ENCODE peak calls at places on chromosomes 5 and 9, in nine cellular contexts. One of them, this sample, is unnamed. For H3K4me1, the result is how much of the 10 kb centered on the place peaks cover.

GRCh38 chr5:34534237-34535108 is 121.7 kb upstream of the RAI14 start:
- DNase-seq in aorta: no peak
- DNase-seq in hepatocyte: peak
- DNase-seq in transverse colon: no peak
- DNase-seq in naive thymus-derived CD4-positive, alpha-beta T cell: no peak
- DNase-seq in ovary: no peak
- DNase-seq in PC-3: peak
- DNase-seq in mesendoderm: no peak
- DNase-seq in OCI-LY7: no peak
- DNase-seq in this sample: no peak

GRCh38 chr9:131410051-131410491 is 16.2 kb downstream of the PRRC2B start:
- DNase-seq in aorta: peak
- DNase-seq in hepatocyte: no peak
- DNase-seq in transverse colon: no peak
- DNase-seq in naive thymus-derived CD4-positive, alpha-beta T cell: no peak
- DNase-seq in ovary: no peak
- DNase-seq in PC-3: no peak
- DNase-seq in mesendoderm: no peak
- DNase-seq in OCI-LY7: no peak
- DNase-seq in this sample: no peak

GRCh38 chr5:124755565-124755964 is 9.1 kb upstream of the ZNF608 start:
- DNase-seq in aorta: no peak
- DNase-seq in hepatocyte: no peak
- DNase-seq in transverse colon: no peak
- DNase-seq in naive thymus-derived CD4-positive, alpha-beta T cell: no peak
- DNase-seq in ovary: no peak
- DNase-seq in PC-3: no peak
- DNase-seq in mesendoderm: peak
- DNase-seq in OCI-LY7: peak
- DNase-seq in this sample: no peak

GRCh38 chr5:151345808-151346478 is 1.4 kb downstream of the SLC36A2 start:
- DNase-seq in aorta: no peak
- DNase-seq in hepatocyte: no peak
- DNase-seq in transverse colon: no peak
- DNase-seq in naive thymus-derived CD4-positive, alpha-beta T cell: no peak
- DNase-seq in ovary: no peak
- DNase-seq in PC-3: peak
- DNase-seq in mesendoderm: no peak
- DNase-seq in OCI-LY7: no peak
- DNase-seq in this sample: no peak

GRCh38 chr5:172768573-172769323 is 2.2 kb downstream of the DUSP1 start:
- DNase-seq in aorta: peak
- DNase-seq in hepatocyte: peak
- DNase-seq in transverse colon: peak
- DNase-seq in naive thymus-derived CD4-positive, alpha-beta T cell: peak
- DNase-seq in ovary: peak
- DNase-seq in PC-3: no peak
- DNase-seq in mesendoderm: peak
- DNase-seq in OCI-LY7: no peak
- DNase-seq in this sample: peak

GRCh38 chr5:43313854-43314457 is 744 bp upstream of the HMGCS1 start:
- DNase-seq in aorta: no peak
- DNase-seq in hepatocyte: peak
- DNase-seq in transverse colon: no peak
- DNase-seq in naive thymus-derived CD4-positive, alpha-beta T cell: no peak
- DNase-seq in ovary: no peak
- DNase-seq in PC-3: no peak
- DNase-seq in mesendoderm: no peak
- DNase-seq in OCI-LY7: no peak
- DNase-seq in this sample: peak

GRCh38 chr9:97900103-97900737 is 22.1 kb downstream of the TRMO start:
- DNase-seq in aorta: no peak
- DNase-seq in hepatocyte: no peak
- DNase-seq in transverse colon: no peak
- DNase-seq in naive thymus-derived CD4-positive, alpha-beta T cell: no peak
- DNase-seq in ovary: no peak
- DNase-seq in PC-3: peak
- DNase-seq in mesendoderm: no peak
- DNase-seq in OCI-LY7: no peak
- DNase-seq in this sample: no peak

GRCh38 chr5:179820483-179821297 is at the start of gene SQSTM1:
- DNase-seq in aorta: peak
- DNase-seq in hepatocyte: peak
- DNase-seq in transverse colon: peak
- DNase-seq in naive thymus-derived CD4-positive, alpha-beta T cell: peak
- DNase-seq in ovary: peak
- DNase-seq in PC-3: peak
- DNase-seq in mesendoderm: peak
- DNase-seq in OCI-LY7: peak
- DNase-seq in this sample: peak

GRCh38 chr9:129317179-129318011 is 139.3 kb upstream of the IER5L start:
- DNase-seq in aorta: peak
- DNase-seq in hepatocyte: peak
- DNase-seq in transverse colon: no peak
- DNase-seq in naive thymus-derived CD4-positive, alpha-beta T cell: no peak
- DNase-seq in ovary: peak
- DNase-seq in PC-3: peak
- DNase-seq in mesendoderm: peak
- DNase-seq in OCI-LY7: peak
- DNase-seq in this sample: peak

GRCh38 chr5:152689275-152689711 is 284.2 kb upstream of the NMUR2 start:
- DNase-seq in aorta: no peak
- DNase-seq in hepatocyte: no peak
- DNase-seq in transverse colon: no peak
- DNase-seq in naive thymus-derived CD4-positive, alpha-beta T cell: no peak
- DNase-seq in ovary: no peak
- DNase-seq in PC-3: no peak
- DNase-seq in mesendoderm: no peak
- DNase-seq in OCI-LY7: no peak
- DNase-seq in this sample: peak

GRCh38 chr9:100595391-100596199 is 17.7 kb downstream of the CAVIN4 start:
- DNase-seq in aorta: no peak
- DNase-seq in hepatocyte: peak
- DNase-seq in transverse colon: no peak
- DNase-seq in naive thymus-derived CD4-positive, alpha-beta T cell: peak
- DNase-seq in ovary: no peak
- DNase-seq in PC-3: peak
- DNase-seq in mesendoderm: peak
- DNase-seq in OCI-LY7: peak
- DNase-seq in this sample: peak

GRCh38 chr9:88814521-88815101 is 176.7 kb upstream of the S1PR3 start:
- DNase-seq in aorta: peak
- DNase-seq in hepatocyte: peak
- DNase-seq in transverse colon: no peak
- DNase-seq in naive thymus-derived CD4-positive, alpha-beta T cell: no peak
- DNase-seq in ovary: no peak
- DNase-seq in PC-3: no peak
- DNase-seq in mesendoderm: no peak
- DNase-seq in OCI-LY7: no peak
- DNase-seq in this sample: no peak

GRCh38 chr5:144352732-144353317 is 182.2 kb downstream of the KCTD16 start:
- DNase-seq in aorta: no peak
- DNase-seq in hepatocyte: no peak
- DNase-seq in transverse colon: no peak
- DNase-seq in naive thymus-derived CD4-positive, alpha-beta T cell: no peak
- DNase-seq in ovary: no peak
- DNase-seq in PC-3: no peak
- DNase-seq in mesendoderm: no peak
- DNase-seq in OCI-LY7: no peak
- DNase-seq in this sample: no peak

GRCh38 chr5:73901455-73901854 is 275.5 kb downstream of the ARHGEF28 start:
- DNase-seq in aorta: no peak
- DNase-seq in hepatocyte: no peak
- DNase-seq in transverse colon: peak
- DNase-seq in naive thymus-derived CD4-positive, alpha-beta T cell: no peak
- DNase-seq in ovary: no peak
- DNase-seq in PC-3: no peak
- DNase-seq in mesendoderm: peak
- DNase-seq in OCI-LY7: peak
- DNase-seq in this sample: peak

GRCh38 chr5:34914671-34915138 is 599 bp downstream of the RAD1 start:
- DNase-seq in aorta: peak
- DNase-seq in hepatocyte: peak
- DNase-seq in transverse colon: peak
- DNase-seq in naive thymus-derived CD4-positive, alpha-beta T cell: peak
- DNase-seq in ovary: peak
- DNase-seq in PC-3: peak
- DNase-seq in mesendoderm: no peak
- DNase-seq in OCI-LY7: peak
- DNase-seq in this sample: no peak

GRCh38 chr5:79962580-79963222 is 28.4 kb downstream of the MTX3 start:
- DNase-seq in aorta: no peak
- DNase-seq in hepatocyte: no peak
- DNase-seq in transverse colon: no peak
- DNase-seq in naive thymus-derived CD4-positive, alpha-beta T cell: no peak
- DNase-seq in ovary: no peak
- DNase-seq in PC-3: peak
- DNase-seq in mesendoderm: peak
- DNase-seq in OCI-LY7: no peak
- DNase-seq in this sample: no peak

GRCh38 chr5:51632794-51633193 is 249.5 kb downstream of the ISL1 start:
- DNase-seq in aorta: no peak
- DNase-seq in hepatocyte: peak
- DNase-seq in transverse colon: no peak
- DNase-seq in naive thymus-derived CD4-positive, alpha-beta T cell: no peak
- DNase-seq in ovary: no peak
- DNase-seq in PC-3: peak
- DNase-seq in mesendoderm: no peak
- DNase-seq in OCI-LY7: no peak
- DNase-seq in this sample: no peak

GRCh38 chr5:150075806-150076205 is 10.5 kb downstream of the CSF1R start:
- DNase-seq in aorta: no peak
- DNase-seq in hepatocyte: no peak
- DNase-seq in transverse colon: no peak
- DNase-seq in naive thymus-derived CD4-positive, alpha-beta T cell: no peak
- DNase-seq in ovary: no peak
- DNase-seq in PC-3: no peak
- DNase-seq in mesendoderm: peak
- DNase-seq in OCI-LY7: peak
- DNase-seq in this sample: peak

GRCh38 chr5:134503088-134503936 is 22.2 kb upstream of the JADE2 start:
- DNase-seq in aorta: peak
- DNase-seq in hepatocyte: peak
- DNase-seq in transverse colon: peak
- DNase-seq in naive thymus-derived CD4-positive, alpha-beta T cell: peak
- DNase-seq in ovary: peak
- DNase-seq in PC-3: peak
- DNase-seq in mesendoderm: peak
- DNase-seq in OCI-LY7: no peak
- DNase-seq in this sample: peak

GRCh38 chr5:35863159-35863558 is 6.5 kb downstream of the IL7R start:
- DNase-seq in aorta: no peak
- DNase-seq in hepatocyte: no peak
- DNase-seq in transverse colon: no peak
- DNase-seq in naive thymus-derived CD4-positive, alpha-beta T cell: no peak
- DNase-seq in ovary: no peak
- DNase-seq in PC-3: peak
- DNase-seq in mesendoderm: no peak
- DNase-seq in OCI-LY7: peak
- DNase-seq in this sample: no peak

GRCh38 chr5:132474131-132474723 is 16.3 kb downstream of the IRF1 start:
- DNase-seq in aorta: no peak
- DNase-seq in hepatocyte: no peak
- DNase-seq in transverse colon: peak
- DNase-seq in naive thymus-derived CD4-positive, alpha-beta T cell: no peak
- DNase-seq in ovary: no peak
- DNase-seq in PC-3: no peak
- DNase-seq in mesendoderm: peak
- DNase-seq in OCI-LY7: no peak
- DNase-seq in this sample: no peak

GRCh38 chr9:97714435-97714834 is 17.3 kb upstream of the XPA start:
- DNase-seq in aorta: no peak
- DNase-seq in hepatocyte: peak
- DNase-seq in transverse colon: no peak
- DNase-seq in naive thymus-derived CD4-positive, alpha-beta T cell: no peak
- DNase-seq in ovary: no peak
- DNase-seq in PC-3: peak
- DNase-seq in mesendoderm: no peak
- DNase-seq in OCI-LY7: no peak
- DNase-seq in this sample: no peak

DNA sequence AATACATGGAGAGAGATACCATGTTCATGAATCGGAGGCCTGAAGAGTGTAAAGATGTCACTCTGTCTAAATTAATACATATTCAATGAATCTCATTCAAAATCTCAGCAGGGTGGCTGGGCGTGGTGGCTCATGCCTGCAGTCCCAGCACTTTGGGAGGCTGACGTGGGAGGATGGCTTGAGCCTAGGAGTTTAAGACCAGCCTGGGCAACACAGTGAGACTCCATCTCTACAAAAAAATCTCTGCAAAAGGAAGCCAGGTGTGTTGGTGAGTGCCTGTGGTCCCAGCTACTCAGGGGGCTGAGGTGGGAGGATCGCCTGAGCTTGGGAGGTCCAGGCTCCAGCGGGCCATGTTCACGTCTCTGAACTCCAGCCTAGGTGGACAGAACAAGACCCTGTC is 49.7 kb downstream of the COL23A1 start:
- DNase-seq in aorta: no peak
- DNase-seq in hepatocyte: no peak
- DNase-seq in transverse colon: no peak
- DNase-seq in naive thymus-derived CD4-positive, alpha-beta T cell: no peak
- DNase-seq in ovary: no peak
- DNase-seq in PC-3: no peak
- DNase-seq in mesendoderm: no peak
- DNase-seq in OCI-LY7: no peak
- DNase-seq in this sample: no peak
- H3K4me1 ChIP-seq in aorta: under half
- H3K4me1 ChIP-seq in hepatocyte: under half
- H3K4me1 ChIP-seq in transverse colon: under half
- H3K4me1 ChIP-seq in naive thymus-derived CD4-positive, alpha-beta T cell: under half
- H3K4me1 ChIP-seq in ovary: under half
- H3K4me1 ChIP-seq in PC-3: under half
- H3K4me1 ChIP-seq in mesendoderm: under half
- H3K4me1 ChIP-seq in OCI-LY7: under half
- H3K4me1 ChIP-seq in this sample: under half

GRCh38 chr5:6505415-6505763 is 56.7 kb downstream of the UBE2QL1 start:
- DNase-seq in aorta: no peak
- DNase-seq in hepatocyte: no peak
- DNase-seq in transverse colon: no peak
- DNase-seq in naive thymus-derived CD4-positive, alpha-beta T cell: no peak
- DNase-seq in ovary: no peak
- DNase-seq in PC-3: no peak
- DNase-seq in mesendoderm: no peak
- DNase-seq in OCI-LY7: no peak
- DNase-seq in this sample: peak
- H3K4me1 ChIP-seq in aorta: under half
- H3K4me1 ChIP-seq in hepatocyte: under half
- H3K4me1 ChIP-seq in transverse colon: under half
- H3K4me1 ChIP-seq in naive thymus-derived CD4-positive, alpha-beta T cell: under half
- H3K4me1 ChIP-seq in ovary: under half
- H3K4me1 ChIP-seq in PC-3: under half
- H3K4me1 ChIP-seq in mesendoderm: under half
- H3K4me1 ChIP-seq in OCI-LY7: under half
- H3K4me1 ChIP-seq in this sample: under half

GRCh38 chr9:92738661-92739081 is 26.0 kb downstream of the BICD2 start:
- DNase-seq in aorta: no peak
- DNase-seq in hepatocyte: no peak
- DNase-seq in transverse colon: no peak
- DNase-seq in naive thymus-derived CD4-positive, alpha-beta T cell: no peak
- DNase-seq in ovary: no peak
- DNase-seq in PC-3: no peak
- DNase-seq in mesendoderm: peak
- DNase-seq in OCI-LY7: no peak
- DNase-seq in this sample: peak
- H3K4me1 ChIP-seq in aorta: under half
- H3K4me1 ChIP-seq in hepatocyte: under half
- H3K4me1 ChIP-seq in transverse colon: under half
- H3K4me1 ChIP-seq in naive thymus-derived CD4-positive, alpha-beta T cell: under half
- H3K4me1 ChIP-seq in ovary: under half
- H3K4me1 ChIP-seq in PC-3: under half
- H3K4me1 ChIP-seq in mesendoderm: under half
- H3K4me1 ChIP-seq in OCI-LY7: half or more
- H3K4me1 ChIP-seq in this sample: under half

GRCh38 chr9:104836767-104837166 is 72.8 kb downstream of the NIPSNAP3B start:
- DNase-seq in aorta: no peak
- DNase-seq in hepatocyte: peak
- DNase-seq in transverse colon: no peak
- DNase-seq in naive thymus-derived CD4-positive, alpha-beta T cell: no peak
- DNase-seq in ovary: no peak
- DNase-seq in PC-3: no peak
- DNase-seq in mesendoderm: peak
- DNase-seq in OCI-LY7: no peak
- DNase-seq in this sample: peak
- H3K4me1 ChIP-seq in aorta: under half
- H3K4me1 ChIP-seq in hepatocyte: under half
- H3K4me1 ChIP-seq in transverse colon: under half
- H3K4me1 ChIP-seq in naive thymus-derived CD4-positive, alpha-beta T cell: under half
- H3K4me1 ChIP-seq in ovary: under half
- H3K4me1 ChIP-seq in PC-3: under half
- H3K4me1 ChIP-seq in mesendoderm: under half
- H3K4me1 ChIP-seq in OCI-LY7: under half
- H3K4me1 ChIP-seq in this sample: under half

This sample was measured in endodermal cell.